ENCODE peak calls at places on chromosomes 4 and X, in nine cellular contexts. K, V, W, Y, N, C, L, R and X are unnamed samples.

GRCh38 chr4:75512336-75513211 is 1.6 kb downstream of the RCHY1 start:
- DNase-seq in K (no peak), V (peak; percentile 64), W (peak; percentile 31), Y (peak; percentile 55), N (peak; percentile 65), C (no peak), L (no peak), R (peak; percentile 83), X (no peak)

GRCh38 chr4:95536650-95537049 is 12.1 kb downstream of the UNC5C start:
- DNase-seq in K (no peak), V (no peak), W (no peak), Y (no peak), N (no peak), C (no peak), L (no peak), R (no peak), X (no peak)

GRCh38 chrX:44569122-44569521 is 26.5 kb upstream of the FUNDC1 start:
- DNase-seq in K (no peak), V (no peak), W (no peak), Y (peak; percentile 17), N (peak; percentile 20), C (no peak), L (no peak), R (no peak), X (no peak)

GRCh38 chrX:74277846-74278245 is 26.1 kb upstream of the ZCCHC13 start:
- DNase-seq in K (no peak), V (no peak), W (no peak), Y (no peak), N (no peak), C (no peak), L (no peak), R (no peak), X (no peak)

GRCh38 chr4:118905546-118905945 is 16.9 kb downstream of the SYNPO2 start:
- DNase-seq in K (no peak), V (no peak), W (no peak), Y (peak; percentile 23), N (no peak), C (no peak), L (no peak), R (peak; percentile 74), X (no peak)

GRCh38 chr4:158850371-158850770 is 81.5 kb downstream of the FNIP2 start:
- DNase-seq in K (no peak), V (no peak), W (no peak), Y (no peak), N (no peak), C (no peak), L (no peak), R (no peak), X (no peak)

GRCh38 chr4:163404080-163404479 is 60.4 kb downstream of the NPY5R start:
- DNase-seq in K (no peak), V (no peak), W (no peak), Y (no peak), N (no peak), C (no peak), L (no peak), R (no peak), X (no peak)

GRCh38 chrX:131264053-131264452 is 25.1 kb downstream of the IGSF1 start:
- DNase-seq in K (no peak), V (no peak), W (no peak), Y (no peak), N (no peak), C (no peak), L (no peak), R (no peak), X (no peak)

GRCh38 chrX:115364625-115365024 is 75.1 kb downstream of the LUZP4 start:
- DNase-seq in K (no peak), V (no peak), W (no peak), Y (no peak), N (no peak), C (no peak), L (no peak), R (peak; percentile 36), X (no peak)

GRCh38 chr4:99323761-99324160 is 2.6 kb upstream of the ADH1B start:
- DNase-seq in K (no peak), V (no peak), W (no peak), Y (peak; percentile 83), N (peak; percentile 95), C (no peak), L (no peak), R (no peak), X (no peak)

GRCh38 chr4:156294577-156294976 is 340.9 kb upstream of the CTSO start:
- DNase-seq in K (peak; percentile 65), V (peak; percentile 28), W (no peak), Y (peak; percentile 83), N (peak; percentile 71), C (no peak), L (no peak), R (peak; percentile 96), X (no peak)

GRCh38 chrX:74514384-74514783 is 93.1 kb downstream of the SLC16A2 start:
- DNase-seq in K (peak; percentile 26), V (no peak), W (no peak), Y (no peak), N (no peak), C (peak; percentile 56), L (no peak), R (no peak), X (no peak)

GRCh38 chr4:7166981-7167700 is 25.2 kb upstream of the SORCS2 start:
- DNase-seq in K (peak; percentile 40), V (no peak), W (no peak), Y (no peak), N (no peak), C (no peak), L (no peak), R (no peak), X (no peak)

GRCh38 chrX:53071064-53071463 is 11.1 kb upstream of the TSPYL2 start:
- DNase-seq in K (no peak), V (no peak), W (no peak), Y (no peak), N (no peak), C (peak; percentile 54), L (no peak), R (no peak), X (no peak)
- H3K4me3 ChIP-seq in K (no peak overlapping the region), V (no peak overlapping the region), W (no peak overlapping the region), Y (no peak overlapping the region), N (no peak overlapping the region), C (no peak overlapping the region), L (no peak overlapping the region), R (no peak overlapping the region), X (no peak overlapping the region)

GRCh38 chr4:166169111-166169510 is 296.1 kb downstream of the TLL1 start:
- DNase-seq in K (peak; percentile 9), V (peak; percentile 41), W (no peak), Y (peak; percentile 6), N (peak; percentile 10), C (no peak), L (no peak), R (no peak), X (no peak)
- TF ChIP-seq CTCF in K (no peak), V (peak; percentile 42), W (no peak), Y (peak; percentile 32), N (peak; percentile 38), C (no peak), L (no peak), R (peak; percentile 16), X (no peak)

DNA sequence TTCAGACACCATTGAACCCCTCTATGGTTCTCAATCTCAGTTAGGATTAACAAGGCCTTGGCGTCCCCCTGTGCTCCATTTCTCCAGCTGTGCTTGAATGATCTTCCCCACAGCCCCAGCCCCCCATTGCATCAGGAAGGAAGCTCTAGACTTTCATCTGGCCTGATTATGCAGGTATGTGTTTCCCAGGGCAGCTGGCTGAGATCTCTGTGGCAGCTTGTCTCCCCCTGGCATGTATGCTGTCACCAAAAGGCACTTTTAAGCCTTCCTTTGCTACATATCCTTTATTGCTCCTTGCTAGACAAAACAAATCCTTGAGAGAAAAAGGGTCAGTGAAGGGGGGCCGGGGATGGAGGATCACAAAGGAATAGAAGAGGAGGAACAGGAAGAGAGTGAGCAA is 1056.0 kb upstream of the SLIT2 start:
- DNase-seq in K (no peak), V (no peak), W (no peak), Y (no peak), N (no peak), C (no peak), L (no peak), R (no peak), X (no peak)
- H3K4me3 ChIP-seq in K (no peak overlapping the region), V (no peak overlapping the region), W (no peak overlapping the region), Y (no peak overlapping the region), N (no peak overlapping the region), C (no peak overlapping the region), L (no peak overlapping the region), R (no peak overlapping the region), X (no peak overlapping the region)

GRCh38 chr4:179626687-179627086 is 2184.4 kb upstream of the AGA start:
- DNase-seq in K (no peak), V (no peak), W (no peak), Y (no peak), N (no peak), C (no peak), L (no peak), R (no peak), X (no peak)
- TF ChIP-seq CTCF in K (no peak), V (no peak), W (no peak), Y (no peak), N (no peak), C (no peak), L (no peak), R (peak; percentile 17), X (no peak)

DNA sequence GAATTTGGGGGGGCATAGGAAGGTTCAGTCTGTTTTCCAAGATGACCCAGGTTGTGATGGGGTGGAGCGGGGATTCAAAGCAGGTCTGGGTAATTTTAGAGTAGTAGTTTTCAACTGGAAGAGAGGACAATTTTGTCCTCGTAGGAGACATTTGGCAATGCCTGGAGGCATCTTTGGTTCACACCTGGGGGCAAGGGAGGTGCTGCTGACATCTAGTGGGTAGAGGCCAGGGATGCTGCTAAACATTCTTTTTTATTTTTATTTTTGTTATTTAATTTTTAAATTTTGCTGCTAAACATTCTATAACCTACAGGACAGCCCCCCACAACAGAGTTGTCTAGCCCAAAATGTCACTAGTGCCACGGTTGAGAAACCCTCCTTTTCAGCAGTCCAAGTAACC is 1.9 kb downstream of the RAB9A start:
- DNase-seq in K (no peak), V (peak; percentile 46), W (no peak), Y (peak; percentile 21), N (peak; percentile 21), C (no peak), L (no peak), R (no peak), X (no peak)
- H3K4me3 ChIP-seq in K (peak overlapping the region; percentile 62), V (peak overlapping the region; percentile 87), W (no peak overlapping the region), Y (peak overlapping the region; percentile 85), N (peak overlapping the region; percentile 74), C (peak overlapping the region; percentile 79), L (peak overlapping the region; percentile 79), R (peak overlapping the region; percentile 84), X (peak overlapping the region; percentile 86)

DNA sequence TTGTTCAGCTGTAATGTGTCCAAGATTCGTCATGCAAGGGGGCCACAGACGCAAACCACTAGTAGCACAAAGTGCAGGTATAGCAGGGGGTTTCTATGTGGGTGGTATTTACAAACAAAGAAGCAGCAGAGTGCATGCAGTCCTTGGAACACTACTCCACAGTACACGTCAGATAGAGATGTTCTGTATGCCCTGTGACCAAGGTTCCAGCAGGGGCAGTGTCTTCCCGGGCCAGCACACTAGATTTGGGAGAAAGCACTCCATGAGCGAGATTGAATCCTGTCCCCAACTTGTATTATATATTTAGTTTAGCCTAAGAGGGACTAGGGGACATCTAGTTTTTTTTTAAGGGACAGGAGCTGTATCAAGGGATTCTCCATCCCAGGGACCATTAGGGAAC is 54.4 kb upstream of the ESX1 start:
- DNase-seq in K (no peak), V (no peak), W (no peak), Y (no peak), N (no peak), C (no peak), L (no peak), R (no peak), X (no peak)
- TF ChIP-seq CTCF in K (no peak), V (no peak), W (no peak), Y (peak; percentile 6), N (peak; percentile 20), C (no peak), L (no peak), R (no peak), X (no peak)

GRCh38 chrX:15158736-15159406 is 111.0 kb downstream of the ASB9 start:
- DNase-seq in K (no peak), V (peak; percentile 62), W (no peak), Y (no peak), N (peak; percentile 3), C (no peak), L (no peak), R (no peak), X (no peak)
- H3K4me3 ChIP-seq in K (no peak overlapping the region), V (peak overlapping the region; percentile 22), W (no peak overlapping the region), Y (no peak overlapping the region), N (no peak overlapping the region), C (no peak overlapping the region), L (no peak overlapping the region), R (no peak overlapping the region), X (no peak overlapping the region)